ENCODE peak calls at places on chromosomes 4 and X, in nine cellular contexts. O is lower lobe of right lung; W is BE2C; J is IMR-90; E is psoas muscle; I is upper lobe of right lung; V is CD8-positive, alpha-beta T cell; K is HCT116; D is fibroblast of lung. R is an unnamed sample. For H3K4me1, the result is how much of the 10 kb centered on the place peaks cover.

GRCh38 chr4:87498446-87498900 is 30.7 kb downstream of the SPARCL1 start:
- DNase-seq in W (no peak), K (no peak), V (no peak), E (no peak), D (peak), O (no peak), I (no peak), J (peak), R (no peak)

GRCh38 chr4:10983274-10983673 is 298.7 kb upstream of the CLNK start:
- DNase-seq in J (no peak), D (no peak), I (no peak), K (no peak), O (no peak), V (no peak), W (no peak), E (no peak), R (peak)

GRCh38 chr4:99652596-99653436 is 4.8 kb downstream of the C4orf54 start:
- DNase-seq in K (no peak), O (peak), I (no peak), W (no peak), E (no peak), V (no peak), J (no peak), D (no peak), R (no peak)

GRCh38 chr4:6343950-6344408 is 74.3 kb downstream of the WFS1 start:
- DNase-seq in D (peak), J (peak), E (no peak), O (peak), K (peak), W (no peak), I (no peak), V (no peak), R (no peak)

GRCh38 chr4:7752649-7753048 is 187.0 kb downstream of the AFAP1 start:
- DNase-seq in J (peak), D (no peak), V (no peak), I (no peak), K (no peak), E (no peak), O (peak), W (no peak), R (peak)

GRCh38 chr4:105399535-105400161 is 74.2 kb downstream of the PPA2 start:
- DNase-seq in D (peak), J (peak), V (no peak), O (no peak), I (no peak), K (peak), W (no peak), E (no peak), R (no peak)

GRCh38 chr4:20305976-20306375 is 54.3 kb downstream of the SLIT2 start:
- DNase-seq in E (no peak), I (no peak), J (peak), K (no peak), V (no peak), O (no peak), W (peak), D (peak), R (no peak)

GRCh38 chrX:118807151-118808017 is 16.2 kb upstream of the ZCCHC12 start:
- DNase-seq in W (peak), O (no peak), K (peak), I (no peak), V (peak), J (peak), E (peak), D (peak), R (no peak)

DNA sequence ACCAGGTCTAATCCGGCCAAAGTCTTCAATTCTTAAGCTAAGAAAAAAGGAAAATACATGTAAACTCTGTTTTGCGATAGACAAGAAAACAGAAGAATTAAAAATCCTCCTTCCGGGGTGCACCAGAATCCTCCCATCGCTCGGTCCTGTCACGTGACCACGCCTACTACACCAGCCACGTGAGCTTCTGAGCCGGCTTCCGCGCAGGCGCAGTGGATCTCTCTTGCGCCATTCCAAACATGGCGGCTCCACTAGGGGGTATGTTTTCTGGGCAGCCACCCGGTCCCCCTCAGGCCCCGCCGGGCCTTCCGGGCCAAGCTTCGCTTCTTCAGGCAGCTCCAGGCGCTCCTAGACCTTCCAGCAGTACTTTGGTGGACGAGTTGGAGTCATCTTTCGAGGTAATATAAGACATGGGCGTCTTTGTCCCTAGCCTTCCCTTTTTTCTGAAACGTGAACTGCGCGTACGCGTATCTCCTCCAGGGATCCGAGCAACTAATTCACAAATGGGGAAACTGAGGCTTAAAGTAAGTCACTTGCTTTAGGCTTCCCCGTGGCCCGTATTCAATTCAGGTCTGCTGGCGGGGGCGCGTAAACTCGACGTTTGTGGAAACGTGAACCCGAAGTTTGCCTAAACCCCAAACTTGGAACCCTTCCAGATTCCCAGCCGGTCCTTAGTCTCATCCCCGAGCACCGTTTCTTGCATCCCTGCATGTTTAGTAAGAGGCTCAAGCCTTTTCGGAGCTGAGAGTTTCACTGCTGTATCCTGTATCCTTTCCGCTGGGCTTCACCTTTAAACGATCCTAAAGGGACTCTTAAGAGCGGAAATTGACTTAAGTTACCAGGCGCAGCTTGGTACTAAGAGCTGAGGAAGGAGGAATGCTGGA is at the start of gene MED28:
- DNase-seq in E (peak), D (peak), K (peak), V (peak), O (peak), I (peak), J (peak), W (peak), R (peak)
- TF ChIP-seq CTCF in E (no peak), D (peak), K (no peak), V (no peak), O (no peak), I (peak), J (peak), W (no peak), R (no peak)

GRCh38 chr4:185529413-185529812 is 5.9 kb downstream of the PDLIM3 start:
- DNase-seq in O (no peak), V (no peak), D (no peak), I (no peak), K (no peak), W (no peak), J (no peak), E (no peak), R (no peak)
- H3K4me1 ChIP-seq in O (under half), V (under half), D (under half), I (under half), K (under half), W (under half), J (under half), E (under half), R (under half)

GRCh38 chr4:46270986-46271596 is 118.8 kb downstream of the GABRA2 start:
- DNase-seq in O (no peak), V (no peak), I (no peak), E (no peak), W (no peak), D (peak), J (peak), K (no peak), R (no peak)
- TF ChIP-seq CTCF in O (peak), V (no peak), I (peak), E (peak), W (peak), D (peak), J (peak), K (peak), R (no peak)

GRCh38 chr4:40627540-40627939 is 2.1 kb downstream of the RBM47 start:
- DNase-seq in E (no peak), V (no peak), J (no peak), O (no peak), I (no peak), W (no peak), K (no peak), D (no peak), R (no peak)
- H3K4me1 ChIP-seq in E (under half), V (under half), J (under half), O (under half), I (under half), W (under half), K (under half), D (under half), R (under half)

DNA sequence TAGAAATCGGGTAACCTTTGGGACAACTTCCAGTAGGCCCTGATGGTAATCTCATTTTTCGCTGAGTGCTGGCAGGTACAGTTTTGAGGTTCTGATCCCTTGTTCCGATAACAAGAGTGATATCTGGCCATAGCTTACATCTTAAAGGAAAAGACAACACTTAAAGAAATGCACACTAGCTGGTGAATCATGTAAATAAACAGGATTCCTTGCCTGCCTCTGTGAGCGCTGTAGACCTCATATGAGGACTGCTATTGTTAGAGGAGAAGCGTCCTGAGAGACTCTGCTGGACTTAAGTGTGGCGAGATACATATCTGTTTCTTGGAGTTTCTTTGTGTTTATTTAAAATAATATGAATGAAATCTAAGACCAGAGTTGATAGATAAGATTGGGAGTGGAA is 149.3 kb upstream of the SLC4A4 start:
- DNase-seq in I (no peak), O (no peak), J (peak), D (peak), W (no peak), V (no peak), K (no peak), E (no peak), R (no peak)
- TF ChIP-seq CTCF in I (no peak), O (no peak), J (peak), D (peak), W (no peak), V (no peak), K (no peak), E (no peak), R (no peak)

GRCh38 chr4:76204936-76205335 is 8.7 kb downstream of the SCARB2 start:
- DNase-seq in O (no peak), W (no peak), V (no peak), D (no peak), I (no peak), J (no peak), E (no peak), K (no peak), R (no peak)
- H3K4me1 ChIP-seq in O (half or more), W (half or more), V (under half), D (under half), I (half or more), J (under half), E (half or more), K (under half), R (under half)